ENCODE peak calls at places on chromosomes 5 and 9, in six cellular contexts. K is CD4-positive, alpha-beta T cell; F is hepatocyte; U is tibial nerve; P is uterus; V is ovary. R is an unnamed sample.

GRCh38 chr9:112248722-112249121 is 73.6 kb upstream of the SUSD1 start:
- DNase-seq in V (no peak), U (no peak), K (no peak), P (no peak), F (no peak), R (no peak)

GRCh38 chr5:154273028-154273617 is 82.6 kb downstream of the GALNT10 start:
- DNase-seq in P (peak; percentile 24), V (peak; percentile 48), F (peak; percentile 32), K (no peak), U (no peak), R (no peak)

GRCh38 chr5:69315972-69316371 is 16.6 kb downstream of the CCDC125 start:
- DNase-seq in P (no peak), U (no peak), F (no peak), K (no peak), V (no peak), R (no peak)

GRCh38 chr5:17113174-17113941 is 104.1 kb upstream of the BASP1 start:
- DNase-seq in V (no peak), F (no peak), P (no peak), K (no peak), U (no peak), R (no peak)

GRCh38 chr5:132628814-132629213 is 29.2 kb upstream of the IL13 start:
- DNase-seq in U (no peak), K (no peak), P (no peak), F (no peak), V (no peak), R (no peak)

GRCh38 chr5:126234563-126235195 is 188.5 kb upstream of the GRAMD2B start:
- DNase-seq in P (no peak), F (peak; percentile 24), V (no peak), U (no peak), K (no peak), R (no peak)

GRCh38 chr5:107431998-107432397 is 238.7 kb downstream of the EFNA5 start:
- DNase-seq in P (no peak), U (no peak), V (no peak), K (no peak), F (no peak), R (no peak)

GRCh38 chr9:114205171-114206015 is 50.1 kb downstream of the COL27A1 start:
- DNase-seq in F (no peak), K (no peak), V (no peak), P (no peak), U (no peak), R (peak; percentile 35)

GRCh38 chr5:155222393-155222792 is 208.8 kb downstream of the KIF4B start:
- DNase-seq in V (no peak), K (no peak), P (no peak), U (no peak), F (no peak), R (no peak)

GRCh38 chr9:18428621-18429020 is 45.3 kb upstream of the ADAMTSL1 start:
- DNase-seq in P (no peak), V (no peak), K (no peak), F (no peak), U (no peak), R (no peak)

GRCh38 chr9:37290881-37291485 is 131.5 kb upstream of the GRHPR start:
- DNase-seq in U (no peak), P (no peak), V (no peak), F (peak; percentile 7), K (no peak), R (no peak)

GRCh38 chr9:89411759-89412158 is 86.2 kb downstream of the SEMA4D start:
- DNase-seq in P (no peak), V (no peak), K (no peak), F (no peak), U (no peak), R (no peak)

DNA sequence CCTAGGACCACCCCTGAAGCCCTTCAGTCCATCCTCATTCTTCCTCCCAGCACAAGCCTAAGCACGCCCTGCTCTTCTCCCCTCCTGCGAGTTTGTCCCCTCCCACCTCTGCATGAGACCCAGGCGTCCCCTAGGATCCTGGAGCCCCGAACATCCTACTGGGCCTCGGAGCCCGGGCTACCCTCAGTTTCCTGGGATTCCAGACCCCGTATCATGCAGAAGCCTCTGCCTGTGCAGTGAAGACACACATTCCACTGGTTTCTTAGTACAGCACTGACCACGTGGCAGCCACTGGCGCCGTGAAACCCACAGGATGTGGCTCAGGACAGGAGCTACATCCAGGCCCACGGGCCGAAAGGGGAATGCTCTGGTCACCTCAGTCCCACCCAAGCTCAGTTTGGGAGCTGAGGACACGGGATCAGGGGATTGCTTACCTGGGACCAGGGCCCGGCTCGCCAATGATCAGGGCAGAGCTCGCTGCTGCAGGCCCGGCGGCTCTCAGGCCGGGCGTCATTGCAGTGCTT is 64.2 kb downstream of the ZNF354C start:
- DNase-seq in V (no peak), P (no peak), K (no peak), F (no peak), U (no peak), R (no peak)
- H3K9me3 ChIP-seq in V (no peaks in the 10 kb centered on the region), P (no peaks in the 10 kb centered on the region), K (no peaks in the 10 kb centered on the region), F (no peaks in the 10 kb centered on the region), U (peaks cover 41% of the 10 kb centered on the region), R (no peaks in the 10 kb centered on the region)

GRCh38 chr5:129698661-129699060 is 49.2 kb upstream of the MINAR2 start:
- DNase-seq in K (no peak), U (no peak), F (no peak), V (no peak), P (no peak), R (no peak)
- TF ChIP-seq CTCF in K (no peak), U (no peak), F (no peak), V (no peak), P (no peak), R (no peak)

GRCh38 chr5:112419050-112419595 is at the start of gene EPB41L4A:
- DNase-seq in P (peak; percentile 19), F (peak; percentile 54), K (no peak), V (peak; percentile 20), U (no peak), R (no peak)
- H3K27ac ChIP-seq in P (peak within 1 kb of the TSS; percentile 58), F (peak within 1 kb of the TSS; percentile 70), K (no peak within 1 kb of the TSS), V (peak within 1 kb of the TSS; percentile 28), U (peak within 1 kb of the TSS; percentile 18), R (peak within 1 kb of the TSS; percentile 62)

GRCh38 chr9:40909821-40910220 is 218.7 kb downstream of the FOXD4L6 start:
- DNase-seq in P (no peak), K (no peak), V (no peak), F (no peak), U (no peak), R (no peak)
- H3K9me3 ChIP-seq in P (peaks cover 3% of the 10 kb centered on the region), K (peaks cover 97% of the 10 kb centered on the region), V (peaks cover 7% of the 10 kb centered on the region), F (peaks cover 50% of the 10 kb centered on the region), U (peaks cover 100% of the 10 kb centered on the region), R (peaks cover 100% of the 10 kb centered on the region)

DNA sequence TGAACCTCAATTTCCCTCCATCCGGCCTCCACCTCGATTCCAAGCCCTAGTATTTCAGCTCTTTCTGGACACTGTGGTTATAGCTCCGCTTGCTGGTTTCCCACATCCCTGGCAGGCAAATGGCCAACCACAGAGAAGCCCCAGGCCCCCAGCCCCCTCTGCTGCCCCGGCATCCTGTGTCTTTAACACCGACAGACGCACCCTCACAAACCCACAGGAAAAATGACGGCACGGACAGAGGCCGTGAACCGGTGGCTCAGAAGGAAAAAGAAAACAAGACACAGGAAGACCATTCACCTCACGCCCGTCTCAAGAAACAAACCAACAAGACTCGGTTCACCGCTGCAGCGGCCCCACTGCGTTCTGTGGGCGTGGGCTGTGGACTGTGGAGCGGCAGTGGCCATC is 1.5 kb upstream of the CLIC3 start:
- DNase-seq in V (no peak), U (no peak), K (no peak), F (no peak), P (no peak), R (no peak)
- TF ChIP-seq CTCF in V (no peak), U (no peak), K (no peak), F (no peak), P (no peak), R (no peak)

DNA sequence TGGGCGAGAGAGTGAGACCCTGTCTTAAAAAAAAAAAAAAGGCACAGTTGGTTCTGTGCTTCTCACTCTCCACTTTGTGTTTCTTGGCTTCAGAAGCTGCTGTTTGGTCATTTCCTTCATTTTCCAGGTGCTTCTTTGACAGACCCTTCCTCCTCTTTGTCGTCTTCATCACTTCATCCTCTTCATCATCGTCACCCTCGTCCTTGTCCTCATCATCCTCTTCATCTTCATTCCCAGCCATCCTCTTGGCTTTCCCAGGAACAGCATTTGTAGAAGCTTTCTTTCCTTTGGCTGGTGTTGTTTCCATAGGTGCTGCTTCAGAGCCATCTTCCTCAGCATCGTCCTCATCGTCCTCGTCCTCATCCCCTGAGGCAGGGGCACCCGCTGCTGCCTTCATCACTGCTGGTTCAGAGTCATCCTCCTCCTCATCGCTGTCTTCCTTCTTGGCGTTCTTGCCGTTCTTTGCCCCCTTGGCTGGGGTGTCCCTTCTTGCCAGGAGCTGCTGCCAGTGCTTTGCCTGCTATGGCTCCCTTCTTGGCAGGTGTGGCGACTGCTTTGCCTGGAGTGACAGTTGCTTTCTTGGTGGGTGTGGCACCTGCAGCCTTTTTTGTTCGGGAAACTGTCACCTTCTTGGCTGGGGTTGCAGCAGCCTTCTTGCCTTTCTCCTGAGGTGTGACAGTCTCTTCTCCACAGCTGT is 7.1 kb downstream of the RABL6 start:
- DNase-seq in U (no peak), F (no peak), V (no peak), P (no peak), K (no peak), R (no peak)
- H3K27ac ChIP-seq in U (no peak overlapping the region), F (no peak overlapping the region), V (no peak overlapping the region), P (no peak overlapping the region), K (no peak overlapping the region), R (no peak overlapping the region)

DNA sequence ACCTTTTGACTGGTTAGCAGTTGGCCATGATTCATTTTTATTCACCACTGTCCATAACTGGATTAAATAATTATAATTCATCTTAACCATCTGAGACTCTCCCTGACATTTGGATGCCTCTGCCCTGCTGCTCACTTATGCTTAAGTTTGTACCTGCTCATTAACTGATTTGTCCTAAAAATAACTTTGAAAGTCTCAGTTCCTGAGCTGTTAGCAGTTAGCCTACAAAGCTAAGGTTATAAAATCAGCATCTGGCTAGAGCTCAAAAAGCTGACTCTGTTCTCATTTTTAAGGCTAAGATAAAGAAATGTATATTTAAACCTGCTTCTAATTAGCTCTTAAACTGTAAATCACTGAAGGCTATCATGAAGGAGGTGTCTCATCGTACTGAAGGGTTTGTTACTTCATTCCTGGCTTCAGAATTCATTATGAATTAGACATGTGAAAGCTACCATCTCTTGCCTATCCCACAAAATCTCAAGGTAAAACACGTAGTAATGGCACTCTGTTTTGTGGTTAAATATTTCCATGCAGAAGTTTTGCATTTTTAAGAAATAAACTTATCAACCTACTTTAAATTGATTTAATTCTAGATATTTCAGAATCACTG is 490.6 kb upstream of the NUDT12 start:
- DNase-seq in P (no peak), U (no peak), K (no peak), F (no peak), V (no peak), R (no peak)
- H3K9me3 ChIP-seq in P (no peaks in the 10 kb centered on the region), U (no peaks in the 10 kb centered on the region), K (peaks cover 4% of the 10 kb centered on the region), F (no peaks in the 10 kb centered on the region), V (no peaks in the 10 kb centered on the region), R (no peaks in the 10 kb centered on the region)

GRCh38 chr9:78236511-78236950 is 656 bp downstream of the CEP78 start:
- DNase-seq in V (no peak), P (no peak), U (no peak), F (no peak), K (no peak), R (no peak)

GRCh38 chr9:78242041-78242440 is 6.2 kb downstream of the CEP78 start:
- DNase-seq in U (no peak), K (no peak), F (no peak), P (no peak), V (no peak), R (no peak)

GRCh38 chr9:78235771-78236510 is at the start of gene CEP78:
- DNase-seq in F (peak; percentile 97), V (peak; percentile 88), K (peak; percentile 78), P (peak; percentile 91), U (peak; percentile 62), R (peak; percentile 51)

GRCh38 chr9:78238061-78239038 is 2.5 kb downstream of the CEP78 start:
- DNase-seq in V (no peak), P (no peak), K (no peak), F (no peak), U (no peak), R (no peak)

GRCh38 chr9:78239506-78239905 is 3.6 kb downstream of the CEP78 start:
- DNase-seq in F (peak; percentile 64), K (no peak), V (peak; percentile 23), U (no peak), P (no peak), R (no peak)
- TF ChIP-seq CTCF in F (peak; percentile 45), K (no peak), V (no peak), U (no peak), P (no peak), R (no peak)